ENCODE peak calls at places on chromosome 3, in six cellular contexts. One of them, this sample, is unnamed. For H3K4me1, the result is how much of the 10 kb centered on the place peaks cover.

GRCh38 chr3:14803981-14804834 is 14.6 kb upstream of the FGD5 start:
- DNase-seq in ovary: no peak
- DNase-seq in prostate gland: no peak
- DNase-seq in esophagus muscularis mucosa: no peak
- DNase-seq in sigmoid colon: no peak
- DNase-seq in breast epithelium: no peak
- DNase-seq in this sample: no peak

GRCh38 chr3:48151807-48152427 is 36.3 kb downstream of the CDC25A start:
- DNase-seq in ovary: no peak
- DNase-seq in prostate gland: no peak
- DNase-seq in esophagus muscularis mucosa: no peak
- DNase-seq in sigmoid colon: no peak
- DNase-seq in breast epithelium: no peak
- DNase-seq in this sample: peak

GRCh38 chr3:18679226-18679625 is 254.1 kb upstream of the SATB1 start:
- DNase-seq in ovary: no peak
- DNase-seq in prostate gland: no peak
- DNase-seq in esophagus muscularis mucosa: no peak
- DNase-seq in sigmoid colon: no peak
- DNase-seq in breast epithelium: no peak
- DNase-seq in this sample: no peak

GRCh38 chr3:10192953-10193691 is 28.4 kb downstream of the IRAK2 start:
- DNase-seq in ovary: no peak
- DNase-seq in prostate gland: no peak
- DNase-seq in esophagus muscularis mucosa: no peak
- DNase-seq in sigmoid colon: no peak
- DNase-seq in breast epithelium: no peak
- DNase-seq in this sample: peak

GRCh38 chr3:183220828-183221227 is 32.2 kb upstream of the B3GNT5 start:
- DNase-seq in ovary: no peak
- DNase-seq in prostate gland: no peak
- DNase-seq in esophagus muscularis mucosa: no peak
- DNase-seq in sigmoid colon: no peak
- DNase-seq in breast epithelium: no peak
- DNase-seq in this sample: no peak

GRCh38 chr3:53169045-53169831 is 8.2 kb downstream of the PRKCD start:
- DNase-seq in ovary: no peak
- DNase-seq in prostate gland: peak
- DNase-seq in esophagus muscularis mucosa: no peak
- DNase-seq in sigmoid colon: no peak
- DNase-seq in breast epithelium: peak
- DNase-seq in this sample: peak

GRCh38 chr3:157499342-157499963 is 3.8 kb downstream of the VEPH1 start:
- DNase-seq in ovary: no peak
- DNase-seq in prostate gland: peak
- DNase-seq in esophagus muscularis mucosa: peak
- DNase-seq in sigmoid colon: no peak
- DNase-seq in breast epithelium: peak
- DNase-seq in this sample: peak

GRCh38 chr3:155664922-155665695 is 79.8 kb downstream of the PLCH1 start:
- DNase-seq in ovary: peak
- DNase-seq in prostate gland: peak
- DNase-seq in esophagus muscularis mucosa: no peak
- DNase-seq in sigmoid colon: peak
- DNase-seq in breast epithelium: no peak
- DNase-seq in this sample: peak

GRCh38 chr3:68771683-68772082 is 160.7 kb downstream of the TAFA4 start:
- DNase-seq in ovary: no peak
- DNase-seq in prostate gland: no peak
- DNase-seq in esophagus muscularis mucosa: no peak
- DNase-seq in sigmoid colon: no peak
- DNase-seq in breast epithelium: no peak
- DNase-seq in this sample: no peak

GRCh38 chr3:141452045-141452444 is 34.8 kb upstream of the RASA2 start:
- DNase-seq in ovary: no peak
- DNase-seq in prostate gland: no peak
- DNase-seq in esophagus muscularis mucosa: no peak
- DNase-seq in sigmoid colon: no peak
- DNase-seq in breast epithelium: no peak
- DNase-seq in this sample: peak

GRCh38 chr3:153373571-153373970 is 211.5 kb downstream of the RAP2B start:
- DNase-seq in ovary: no peak
- DNase-seq in prostate gland: no peak
- DNase-seq in esophagus muscularis mucosa: no peak
- DNase-seq in sigmoid colon: no peak
- DNase-seq in breast epithelium: no peak
- DNase-seq in this sample: no peak

GRCh38 chr3:134149286-134149685 is 101.4 kb downstream of the RYK start:
- DNase-seq in ovary: no peak
- DNase-seq in prostate gland: no peak
- DNase-seq in esophagus muscularis mucosa: no peak
- DNase-seq in sigmoid colon: no peak
- DNase-seq in breast epithelium: no peak
- DNase-seq in this sample: no peak

GRCh38 chr3:111723293-111723963 is 128.3 kb upstream of the ZBED2 start:
- DNase-seq in ovary: no peak
- DNase-seq in prostate gland: no peak
- DNase-seq in esophagus muscularis mucosa: no peak
- DNase-seq in sigmoid colon: no peak
- DNase-seq in breast epithelium: no peak
- DNase-seq in this sample: no peak

GRCh38 chr3:5151586-5151985 is 29.5 kb downstream of the ARL8B start:
- DNase-seq in ovary: no peak
- DNase-seq in prostate gland: no peak
- DNase-seq in esophagus muscularis mucosa: no peak
- DNase-seq in sigmoid colon: no peak
- DNase-seq in breast epithelium: no peak
- DNase-seq in this sample: no peak

GRCh38 chr3:45832691-45833090 is 9.2 kb downstream of the LZTFL1 start:
- DNase-seq in ovary: no peak
- DNase-seq in prostate gland: no peak
- DNase-seq in esophagus muscularis mucosa: no peak
- DNase-seq in sigmoid colon: no peak
- DNase-seq in breast epithelium: no peak
- DNase-seq in this sample: no peak

GRCh38 chr3:69735893-69736292 is 3.4 kb upstream of the MITF start:
- DNase-seq in ovary: no peak
- DNase-seq in prostate gland: no peak
- DNase-seq in esophagus muscularis mucosa: no peak
- DNase-seq in sigmoid colon: no peak
- DNase-seq in breast epithelium: no peak
- DNase-seq in this sample: no peak

GRCh38 chr3:149828390-149828789 is 15.4 kb downstream of the RNF13 start:
- DNase-seq in ovary: no peak
- DNase-seq in prostate gland: no peak
- DNase-seq in esophagus muscularis mucosa: no peak
- DNase-seq in sigmoid colon: no peak
- DNase-seq in breast epithelium: no peak
- DNase-seq in this sample: no peak

GRCh38 chr3:43288366-43288765 is 2.0 kb downstream of the SNRK start:
- DNase-seq in ovary: no peak
- DNase-seq in prostate gland: no peak
- DNase-seq in esophagus muscularis mucosa: no peak
- DNase-seq in sigmoid colon: no peak
- DNase-seq in breast epithelium: no peak
- DNase-seq in this sample: no peak

GRCh38 chr3:107825556-107825955 is 265.3 kb downstream of the CD47 start:
- DNase-seq in ovary: no peak
- DNase-seq in prostate gland: no peak
- DNase-seq in esophagus muscularis mucosa: peak
- DNase-seq in sigmoid colon: no peak
- DNase-seq in breast epithelium: no peak
- DNase-seq in this sample: no peak

GRCh38 chr3:177359601-177360357 is 162.5 kb upstream of the TBL1XR1 start:
- DNase-seq in ovary: peak
- DNase-seq in prostate gland: peak
- DNase-seq in esophagus muscularis mucosa: peak
- DNase-seq in sigmoid colon: peak
- DNase-seq in breast epithelium: peak
- DNase-seq in this sample: peak
- TF ChIP-seq POLR2A in ovary: no peak
- TF ChIP-seq POLR2A in prostate gland: peak
- TF ChIP-seq POLR2A in esophagus muscularis mucosa: no peak
- TF ChIP-seq POLR2A in sigmoid colon: no peak
- TF ChIP-seq POLR2A in breast epithelium: no peak
- TF ChIP-seq POLR2A in this sample: no peak

GRCh38 chr3:112963683-112964082 is 11.2 kb downstream of the CD200R1 start:
- DNase-seq in ovary: no peak
- DNase-seq in prostate gland: no peak
- DNase-seq in esophagus muscularis mucosa: no peak
- DNase-seq in sigmoid colon: no peak
- DNase-seq in breast epithelium: no peak
- DNase-seq in this sample: no peak
- H3K4me1 ChIP-seq in ovary: under half
- H3K4me1 ChIP-seq in prostate gland: under half
- H3K4me1 ChIP-seq in esophagus muscularis mucosa: under half
- H3K4me1 ChIP-seq in sigmoid colon: under half
- H3K4me1 ChIP-seq in breast epithelium: under half
- H3K4me1 ChIP-seq in this sample: under half

DNA sequence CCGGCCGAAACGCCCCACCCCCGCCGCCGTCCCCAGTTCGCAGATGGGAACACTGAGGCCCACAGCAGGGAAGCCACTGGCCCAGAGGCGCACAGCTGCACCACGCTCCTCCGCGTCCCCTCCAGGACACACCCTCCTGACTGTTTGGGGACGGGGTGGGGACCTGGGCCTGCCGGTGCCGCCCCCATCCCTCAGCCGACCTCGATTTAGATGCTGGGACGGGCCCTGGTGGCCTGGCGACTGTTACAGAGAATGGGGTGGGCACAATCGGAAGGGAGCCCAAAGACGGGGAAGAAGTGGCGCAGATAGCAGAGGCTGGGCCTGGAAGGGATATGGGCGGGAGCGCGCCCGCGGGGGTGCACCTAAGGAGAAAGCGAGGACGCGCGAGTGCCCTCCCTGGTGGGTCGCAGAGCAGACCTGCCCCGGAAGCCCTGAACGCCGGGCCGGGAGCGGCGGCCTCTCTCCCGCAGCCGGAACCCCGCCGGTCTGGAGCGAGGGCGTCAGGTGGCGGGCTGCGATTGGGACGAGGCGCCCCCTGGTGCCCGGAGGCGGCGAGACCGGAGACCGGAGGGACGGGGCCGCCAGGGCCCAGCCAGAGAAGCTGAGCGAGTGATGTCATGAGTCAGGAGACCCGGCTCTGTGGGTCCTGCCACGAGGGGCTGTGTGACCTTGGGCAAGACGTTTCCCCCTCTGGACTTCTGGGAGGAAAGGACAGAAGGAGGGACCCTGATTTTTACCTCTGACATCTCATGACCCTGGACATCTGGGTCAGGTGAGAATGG is 78.4 kb downstream of the IQSEC1 start:
- DNase-seq in ovary: peak
- DNase-seq in prostate gland: peak
- DNase-seq in esophagus muscularis mucosa: peak
- DNase-seq in sigmoid colon: peak
- DNase-seq in breast epithelium: peak
- DNase-seq in this sample: peak
- TF ChIP-seq POLR2A in ovary: peak
- TF ChIP-seq POLR2A in prostate gland: peak
- TF ChIP-seq POLR2A in esophagus muscularis mucosa: peak
- TF ChIP-seq POLR2A in sigmoid colon: peak
- TF ChIP-seq POLR2A in breast epithelium: peak
- TF ChIP-seq POLR2A in this sample: no peak

DNA sequence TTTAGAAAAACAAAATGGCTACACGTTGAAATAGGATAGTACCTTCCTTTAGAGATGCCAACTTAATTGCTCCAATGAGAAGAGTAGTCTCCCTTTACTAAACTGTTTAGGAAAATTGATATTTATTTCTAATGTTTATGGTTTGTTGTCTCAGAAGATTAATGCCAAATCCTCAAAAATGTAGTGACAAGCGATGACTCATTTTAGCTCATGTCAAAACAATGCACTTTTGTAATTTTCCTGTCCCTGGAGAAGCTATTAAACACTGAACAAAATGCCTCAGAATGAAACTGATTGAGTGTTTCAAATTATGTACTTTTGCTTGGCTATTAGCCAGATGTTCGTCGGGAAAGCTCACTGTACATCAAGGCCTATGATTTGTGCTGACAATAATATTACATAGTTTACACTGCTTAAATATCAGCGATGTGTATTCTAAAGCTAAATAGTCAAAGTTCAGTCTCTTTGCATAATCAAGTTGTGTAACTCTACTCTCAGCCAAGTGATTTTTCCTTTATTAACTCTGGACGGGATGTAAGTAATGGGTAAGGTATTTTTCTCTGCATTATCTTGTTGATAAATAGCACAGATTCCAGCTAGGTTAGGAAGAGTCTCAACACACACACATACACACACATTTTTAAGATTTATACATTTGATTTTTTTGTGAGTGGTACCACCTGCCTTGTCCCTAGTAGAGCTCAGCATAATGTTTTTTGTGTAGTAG is 83.7 kb downstream of the CMSS1 start:
- DNase-seq in ovary: no peak
- DNase-seq in prostate gland: no peak
- DNase-seq in esophagus muscularis mucosa: no peak
- DNase-seq in sigmoid colon: no peak
- DNase-seq in breast epithelium: no peak
- DNase-seq in this sample: peak
- H3K4me1 ChIP-seq in ovary: under half
- H3K4me1 ChIP-seq in prostate gland: under half
- H3K4me1 ChIP-seq in esophagus muscularis mucosa: under half
- H3K4me1 ChIP-seq in sigmoid colon: under half
- H3K4me1 ChIP-seq in breast epithelium: under half
- H3K4me1 ChIP-seq in this sample: under half

This sample was measured in testis.